ENCODE peak calls at places on chromosomes 7 and 10, in four cellular contexts. Y is NCI-H1105 treated with DMSO at 0.1 percent for 48 hours; H is activated CD4-positive, alpha-beta T cell treated with anti-CD3 and anti-CD28 coated beads for 24 hours; G is hippocampal formation. I is an unnamed sample.

GRCh38 chr10:15603446-15604011 is 116.2 kb downstream of the ITGA8 start:
- DNase-seq in Y (no peak), H (no peak), G (no peak), I (no peak)

GRCh38 chr10:99008106-99008505 is 227.5 kb downstream of the HPSE2 start:
- DNase-seq in Y (no peak), H (no peak), G (no peak), I (no peak)

GRCh38 chr7:105261689-105262088 is 127.0 kb downstream of the SRPK2 start:
- DNase-seq in Y (peak), H (no peak), G (no peak), I (peak)

GRCh38 chr7:44983742-44984477 is 5.1 kb upstream of the MYO1G start:
- DNase-seq in Y (no peak), H (no peak), G (no peak), I (no peak)

GRCh38 chr10:71911296-71911954 is 52.8 kb upstream of the CHST3 start:
- DNase-seq in Y (no peak), H (no peak), G (no peak), I (no peak)

GRCh38 chr7:6529643-6530042 is 21.6 kb downstream of the GRID2IP start:
- DNase-seq in Y (no peak), H (no peak), G (no peak), I (no peak)

GRCh38 chr10:110916554-110917346 is 2.2 kb downstream of the BBIP1 start:
- DNase-seq in Y (no peak), H (no peak), G (no peak), I (peak)

GRCh38 chr7:143237363-143237762 is 15.5 kb downstream of the TAS2R40 start:
- DNase-seq in Y (no peak), H (no peak), G (no peak), I (no peak)

GRCh38 chr7:4634166-4634565 is 47.9 kb upstream of the FOXK1 start:
- DNase-seq in Y (no peak), H (no peak), G (no peak), I (no peak)

GRCh38 chr10:16195894-16196293 is 240.9 kb upstream of the PTER start:
- DNase-seq in Y (no peak), H (no peak), G (no peak), I (no peak)

GRCh38 chr7:137458399-137458798 is 114.9 kb upstream of the PTN start:
- DNase-seq in Y (no peak), H (no peak), G (no peak), I (no peak)

GRCh38 chr10:19952611-19953010 is 136.4 kb downstream of the PLXDC2 start:
- DNase-seq in Y (no peak), H (no peak), G (no peak), I (no peak)

GRCh38 chr10:25875555-25876165 is 58.4 kb upstream of the MYO3A start:
- DNase-seq in Y (peak), H (peak), G (peak), I (peak)

GRCh38 chr7:49852619-49853462 is 79.4 kb downstream of the VWC2 start:
- DNase-seq in Y (peak), H (no peak), G (peak), I (peak)

GRCh38 chr7:44787762-44788161 is 8.7 kb upstream of the PPIA start:
- DNase-seq in Y (no peak), H (no peak), G (no peak), I (no peak)

GRCh38 chr10:112811741-112812551 is 138.1 kb upstream of the TCF7L2 start:
- DNase-seq in Y (no peak), H (no peak), G (no peak), I (no peak)

GRCh38 chr10:13349776-13350274 is 1.7 kb upstream of the SEPHS1 start:
- DNase-seq in Y (no peak), H (no peak), G (no peak), I (no peak)

GRCh38 chr10:47178537-47179290 is 121.3 kb upstream of the GDF10 start:
- DNase-seq in Y (no peak), H (no peak), G (no peak), I (no peak)

GRCh38 chr7:82428186-82428961 is 15.2 kb downstream of the CACNA2D1 start:
- DNase-seq in Y (no peak), H (no peak), G (no peak), I (peak)

GRCh38 chr7:4959356-4959755 is 369 bp upstream of the MMD2 start:
- DNase-seq in Y (no peak), H (no peak), G (no peak), I (no peak)

GRCh38 chr10:17356820-17357219 is 97.6 kb downstream of the ST8SIA6 start:
- DNase-seq in Y (no peak), H (no peak), G (no peak), I (no peak)

GRCh38 chr10:4069491-4069890 is 284.5 kb upstream of the KLF6 start:
- DNase-seq in Y (no peak), H (no peak), G (no peak), I (no peak)

GRCh38 chr7:120806669-120807068 is 51.3 kb downstream of the TSPAN12 start:
- DNase-seq in Y (no peak), H (no peak), G (no peak), I (peak)

GRCh38 chr10:58107506-58107905 is 160.2 kb downstream of the IPMK start:
- DNase-seq in Y (no peak), H (no peak), G (no peak), I (no peak)

GRCh38 chr7:610531-611280 is 91.1 kb upstream of the PDGFA start:
- DNase-seq in Y (no peak), H (no peak), G (no peak), I (no peak)

GRCh38 chr7:134315679-134316538 is 821 bp downstream of the SLC35B4 start:
- DNase-seq in Y (no peak), H (peak), G (no peak), I (no peak)

GRCh38 chr10:98748298-98748697 is 301.6 kb upstream of the HPS1 start:
- DNase-seq in Y (peak), H (no peak), G (no peak), I (peak)

GRCh38 chr7:23315366-23315765 is 16.2 kb downstream of the MALSU1 start:
- DNase-seq in Y (no peak), H (no peak), G (no peak), I (no peak)

GRCh38 chr10:26855186-26855585 is 5.6 kb downstream of the ABI1 start:
- DNase-seq in Y (no peak), H (no peak), G (no peak), I (no peak)

GRCh38 chr7:153886121-153886505 is 166.1 kb upstream of the DPP6 start:
- DNase-seq in Y (peak), H (no peak), G (no peak), I (no peak)

GRCh38 chr10:2620827-2621521 is 446.4 kb upstream of the PFKP start:
- DNase-seq in Y (no peak), H (no peak), G (no peak), I (no peak)

GRCh38 chr10:67665491-67665890 is 30.5 kb downstream of the CTNNA3 start:
- DNase-seq in Y (no peak), H (no peak), G (peak), I (peak)

GRCh38 chr10:62560207-62560819 is 186.1 kb downstream of the ZNF365 start:
- DNase-seq in Y (no peak), H (no peak), G (no peak), I (no peak)

GRCh38 chr10:45581497-45582385 is 90.8 kb downstream of the ZFAND4 start:
- DNase-seq in Y (no peak), H (no peak), G (no peak), I (no peak)

GRCh38 chr7:78435355-78435754 is 636.8 kb downstream of the PHTF2 start:
- DNase-seq in Y (no peak), H (no peak), G (no peak), I (peak)

GRCh38 chr7:13850185-13850752 is 139.2 kb downstream of the ETV1 start:
- DNase-seq in Y (peak), H (peak), G (no peak), I (peak)

GRCh38 chr7:155211173-155211572 is 86.5 kb upstream of the INSIG1 start:
- DNase-seq in Y (no peak), H (no peak), G (no peak), I (no peak)

GRCh38 chr10:127293640-127294039 is 97.2 kb upstream of the INSYN2A start:
- DNase-seq in Y (no peak), H (peak), G (no peak), I (no peak)